ENCODE peak calls at places on chromosomes 13 and 19, in four cellular contexts. P is central memory CD8-positive, alpha-beta T cell; X is thoracic aorta; B is HEK293T. L is an unnamed sample.

GRCh38 chr19:40424637-40425449 is 949 bp downstream of the SERTAD1 start:
- DNase-seq in X (no peak), B (peak; percentile 59), P (no peak), L (no peak)

GRCh38 chr19:3041756-3042517 is 12.9 kb upstream of the TLE2 start:
- DNase-seq in P (no peak), B (no peak), X (no peak), L (no peak)

GRCh38 chr13:44117351-44117750 is 237.6 kb downstream of the LACC1 start:
- DNase-seq in X (no peak), B (no peak), P (no peak), L (no peak)

GRCh38 chr13:30409911-30410704 is 12.2 kb upstream of the UBE2L5 start:
- DNase-seq in X (no peak), B (no peak), P (no peak), L (no peak)

GRCh38 chr13:23159205-23159586 is 21.6 kb upstream of the SGCG start:
- DNase-seq in B (peak; percentile 41), P (no peak), X (no peak), L (no peak)

GRCh38 chr19:3516675-3517207 is 10.6 kb downstream of the FZR1 start:
- DNase-seq in P (peak; percentile 72), B (no peak), X (no peak), L (no peak)

GRCh38 chr13:59461411-59461810 is 702.3 kb downstream of the DIAPH3 start:
- DNase-seq in B (no peak), X (no peak), P (no peak), L (no peak)

GRCh38 chr19:6509118-6509971 is 7.2 kb upstream of the TUBB4A start:
- DNase-seq in B (no peak), X (no peak), P (no peak), L (peak; percentile 47)

GRCh38 chr13:37505531-37505930 is 93.0 kb downstream of the POSTN start:
- DNase-seq in B (no peak), P (no peak), X (no peak), L (no peak)

GRCh38 chr19:41918653-41919244 is 9.5 kb downstream of the ERFL start:
- DNase-seq in X (no peak), B (no peak), P (no peak), L (no peak)

GRCh38 chr19:55494172-55494761 is 6.0 kb downstream of the SSC5D start:
- DNase-seq in P (no peak), X (no peak), B (no peak), L (peak; percentile 73)

GRCh38 chr13:27919934-27920676 is at the start of gene PDX1:
- DNase-seq in B (peak; percentile 82), X (no peak), P (no peak), L (peak; percentile 56)

GRCh38 chr13:39776439-39776838 is 121.0 kb downstream of the COG6 start:
- DNase-seq in X (no peak), P (no peak), B (no peak), L (no peak)

GRCh38 chr13:77674802-77675201 is 22.7 kb upstream of the SLAIN1 start:
- DNase-seq in P (no peak), X (no peak), B (no peak), L (no peak)

GRCh38 chr19:8320564-8321066 is 560 bp downstream of the NDUFA7 start:
- DNase-seq in B (no peak), X (no peak), P (peak; percentile 19), L (no peak)

GRCh38 chr19:45523642-45524256 is 16.5 kb downstream of the VASP start:
- DNase-seq in B (peak; percentile 90), X (peak; percentile 50), P (peak; percentile 71), L (peak; percentile 81)

GRCh38 chr19:5338661-5339469 is 1.7 kb downstream of the PTPRS start:
- DNase-seq in B (no peak), X (no peak), P (no peak), L (no peak)

GRCh38 chr19:40143612-40144011 is 47.6 kb upstream of the MAP3K10 start:
- DNase-seq in P (peak; percentile 28), B (no peak), X (no peak), L (peak; percentile 53)

GRCh38 chr13:31627097-31627496 is 112.2 kb upstream of the RXFP2 start:
- DNase-seq in P (no peak), X (no peak), B (no peak), L (no peak)

GRCh38 chr13:111962431-111962891 is 104.5 kb upstream of the SOX1 start:
- DNase-seq in P (no peak), B (no peak), X (no peak), L (no peak)

GRCh38 chr13:48506092-48506701 is 26.7 kb downstream of the RCBTB2 start:
- DNase-seq in B (no peak), P (no peak), X (no peak), L (peak; percentile 49)

GRCh38 chr19:47492137-47492533 is 8.1 kb upstream of the KPTN start:
- DNase-seq in X (no peak), B (no peak), P (no peak), L (no peak)

GRCh38 chr19:13225085-13225484 is 74.9 kb downstream of the IER2 start:
- DNase-seq in P (no peak), B (no peak), X (no peak), L (no peak)

GRCh38 chr19:54325194-54325621 is 12.2 kb upstream of the LILRA5 start:
- DNase-seq in X (no peak), P (peak; percentile 48), B (peak; percentile 62), L (no peak)

GRCh38 chr19:39398297-39398864 is 7.2 kb downstream of the MED29 start:
- DNase-seq in B (no peak), X (no peak), P (peak; percentile 36), L (peak; percentile 89)

GRCh38 chr13:100789968-100790367 is 115.4 kb upstream of the TMTC4 start:
- DNase-seq in B (no peak), X (no peak), P (no peak), L (no peak)

GRCh38 chr13:101157261-101157660 is 259.0 kb downstream of the NALCN start:
- DNase-seq in P (no peak), B (no peak), X (no peak), L (no peak)

GRCh38 chr19:42066075-42066754 is 3.8 kb downstream of the GRIK5 start:
- DNase-seq in P (no peak), X (no peak), B (peak; percentile 62), L (no peak)

GRCh38 chr13:106522898-106523525 is 12.4 kb downstream of the EFNB2 start:
- DNase-seq in P (no peak), B (no peak), X (no peak), L (no peak)

GRCh38 chr19:2391118-2391725 is 31.2 kb downstream of the TMPRSS9 start:
- DNase-seq in P (peak; percentile 15), B (peak; percentile 59), X (no peak), L (no peak)

GRCh38 chr13:50392977-50393376 is 377.7 kb downstream of the KCNRG start:
- DNase-seq in X (no peak), B (no peak), P (no peak), L (no peak)

GRCh38 chr13:34020388-34020787 is 202.4 kb downstream of the RFC3 start:
- DNase-seq in P (no peak), X (no peak), B (no peak), L (no peak)

GRCh38 chr19:3243851-3244700 is 19.6 kb downstream of the CELF5 start:
- DNase-seq in B (peak; percentile 58), X (no peak), P (no peak), L (no peak)

GRCh38 chr13:30043631-30043925 is 193.2 kb upstream of the UBL3 start:
- DNase-seq in P (no peak), B (no peak), X (no peak), L (no peak)